ENCODE peak calls at places on chromosomes 13 and 19, in four cellular contexts. Z is ovary, H is uterus, W is gastrocnemius medialis. T is an unnamed sample.
A peak's percentile ranks its signal among the peaks of the same experiment; 100 is the strongest.

GRCh38 chr19:5057860-5058259 is 88.9 kb downstream of the KDM4B start:
- DNase-seq in Z (no peak), H (no peak), W (no peak), T (no peak)

GRCh38 chr13:29918845-29919244 is 68.4 kb upstream of the UBL3 start:
- DNase-seq in Z (no peak), H (no peak), W (no peak), T (no peak)

GRCh38 chr13:34733720-34734119 is 208.3 kb upstream of the NBEA start:
- DNase-seq in Z (no peak), H (no peak), W (no peak), T (no peak)

GRCh38 chr19:47541507-47541906 is 26.6 kb upstream of the NAPA start:
- DNase-seq in Z (no peak), H (no peak), W (no peak), T (peak; percentile 2)

GRCh38 chr13:26787961-26788360 is 27.4 kb upstream of the GPR12 start:
- DNase-seq in Z (no peak), H (no peak), W (no peak), T (no peak)

GRCh38 chr13:78239681-78240080 is 321.1 kb upstream of the EDNRB start:
- DNase-seq in Z (no peak), H (no peak), W (no peak), T (no peak)

GRCh38 chr13:112657850-112658445 is 31.9 kb upstream of the ATP11A start:
- DNase-seq in Z (no peak), H (peak; percentile 54), W (no peak), T (no peak)

GRCh38 chr19:10431254-10431942 is 11.1 kb downstream of the PDE4A start:
- DNase-seq in Z (no peak), H (no peak), W (peak; percentile 62), T (peak; percentile 75)

GRCh38 chr19:12052571-12053169 is at the start of gene ZNF878:
- DNase-seq in Z (peak; percentile 90), H (peak; percentile 88), W (peak; percentile 72), T (peak; percentile 94)

GRCh38 chr13:45678282-45678681 is 23.8 kb upstream of the CBY2 start:
- DNase-seq in Z (no peak), H (no peak), W (no peak), T (no peak)

GRCh38 chr19:23527797-23528196 is 132.5 kb upstream of the ZNF91 start:
- DNase-seq in Z (no peak), H (no peak), W (no peak), T (no peak)

GRCh38 chr13:26017196-26017921 is 34.5 kb downstream of the SHISA2 start:
- DNase-seq in Z (no peak), H (no peak), W (no peak), T (no peak)

GRCh38 chr19:4713384-4713951 is 10.2 kb downstream of the DPP9 start:
- DNase-seq in Z (no peak), H (peak; percentile 87), W (peak; percentile 99), T (peak; percentile 86)

GRCh38 chr13:76965759-76966421 is 17.6 kb downstream of the ACOD1 start:
- DNase-seq in Z (peak; percentile 82), H (peak; percentile 26), W (peak; percentile 16), T (peak; percentile 85)

GRCh38 chr19:4304509-4305252 is at the start of gene FSD1:
- DNase-seq in Z (peak; percentile 51), H (no peak), W (no peak), T (no peak)

GRCh38 chr19:22919946-22920345 is 83.0 kb downstream of the ZNF728 start:
- DNase-seq in Z (no peak), H (no peak), W (no peak), T (no peak)

GRCh38 chr13:112153364-112153763 is 86.4 kb downstream of the SOX1 start:
- DNase-seq in Z (no peak), H (no peak), W (no peak), T (peak; percentile 51)

GRCh38 chr19:45526143-45526542 is 18.9 kb downstream of the VASP start:
- DNase-seq in Z (peak; percentile 91), H (peak; percentile 65), W (peak; percentile 55), T (no peak)

GRCh38 chr19:35755550-35756371 is 1.1 kb downstream of the HSPB6 start:
- DNase-seq in Z (peak; percentile 95), H (peak; percentile 90), W (peak; percentile 91), T (peak; percentile 88)

GRCh38 chr13:114130708-114131580 is 1.5 kb downstream of the RASA3 start:
- DNase-seq in Z (no peak), H (peak; percentile 51), W (peak; percentile 72), T (peak; percentile 77)

GRCh38 chr19:18450934-18451836 is 13.3 kb upstream of the ISYNA1 start:
- DNase-seq in Z (peak; percentile 94), H (peak; percentile 89), W (peak; percentile 80), T (peak; percentile 96)

GRCh38 chr19:42177686-42178019 is 39.8 kb downstream of the DEDD2 start:
- DNase-seq in Z (no peak), H (no peak), W (no peak), T (peak; percentile 53)

GRCh38 chr19:42179501-42179817 is 38.0 kb downstream of the DEDD2 start:
- DNase-seq in Z (no peak), H (no peak), W (no peak), T (no peak)

GRCh38 chr19:42176649-42176989 is 40.9 kb downstream of the DEDD2 start:
- DNase-seq in Z (no peak), H (no peak), W (no peak), T (no peak)

GRCh38 chr19:42176990-42177685 is 40.3 kb downstream of the DEDD2 start:
- DNase-seq in Z (peak; percentile 80), H (peak; percentile 36), W (peak; percentile 13), T (peak; percentile 85)

GRCh38 chr19:42178791-42179500 is 38.5 kb downstream of the DEDD2 start:
- DNase-seq in Z (no peak), H (no peak), W (no peak), T (no peak)
- H3K4me1 ChIP-seq in Z (no peaks in the 10 kb centered on the region), H (no peaks in the 10 kb centered on the region), W (peaks cover 9% of the 10 kb centered on the region), T (no peaks in the 10 kb centered on the region)

GRCh38 chr19:16073988-16074387 is 2.3 kb upstream of the TPM4 start:
- DNase-seq in Z (no peak), H (no peak), W (no peak), T (no peak)

GRCh38 chr19:16075430-16076153 is 703 bp upstream of the TPM4 start:
- DNase-seq in Z (peak; percentile 48), H (no peak), W (no peak), T (peak; percentile 42)

GRCh38 chr19:16076154-16076957 is at the start of gene TPM4:
- DNase-seq in Z (peak; percentile 97), H (peak; percentile 97), W (peak; percentile 81), T (peak; percentile 96)

GRCh38 chr19:16073481-16073880 is 2.8 kb upstream of the TPM4 start:
- DNase-seq in Z (no peak), H (no peak), W (no peak), T (peak; percentile 76)

GRCh38 chr19:16074488-16075365 is 1.6 kb upstream of the TPM4 start:
- DNase-seq in Z (peak; percentile 35), H (no peak), W (no peak), T (peak; percentile 40)
- H3K4me3 ChIP-seq in Z (no peak overlapping the region), H (no peak overlapping the region), W (no peak overlapping the region), T (no peak overlapping the region)

DNA sequence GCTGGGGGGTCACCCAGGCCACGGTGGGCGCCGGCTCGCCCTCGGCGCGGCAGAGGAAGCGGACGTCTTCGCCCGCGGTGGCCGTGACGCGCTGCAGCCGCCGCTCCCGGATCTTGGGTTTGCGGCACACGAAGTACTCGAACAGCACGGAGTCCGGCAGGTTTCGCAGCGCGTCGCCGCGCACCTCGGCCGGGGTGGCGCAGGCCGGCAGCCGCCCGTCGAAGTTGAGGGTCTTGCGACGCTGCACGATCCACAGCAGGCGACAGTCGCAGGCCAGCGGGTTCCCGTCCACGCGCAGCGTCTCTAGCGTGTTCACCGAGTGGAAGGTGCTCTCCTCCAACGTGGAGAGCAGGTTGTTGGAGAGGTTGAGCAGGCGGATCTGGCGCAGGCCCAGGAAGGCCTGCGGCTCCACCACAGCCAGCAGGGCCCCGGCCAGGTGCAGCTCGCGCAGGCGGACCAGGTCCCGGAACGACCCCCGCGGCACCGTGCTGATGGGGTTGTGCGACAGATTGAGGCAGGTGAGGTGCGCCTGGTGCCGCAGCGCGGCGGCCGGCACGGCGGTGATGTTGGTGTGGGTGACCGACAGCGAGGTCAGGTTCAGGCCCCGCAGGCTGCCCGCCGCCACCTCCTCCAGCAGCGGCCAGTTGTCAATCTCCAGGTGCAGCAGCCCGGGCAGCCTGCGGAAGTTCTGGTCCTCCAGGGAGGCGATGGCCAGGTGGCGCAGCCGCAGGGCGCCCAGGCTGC is 8.6 kb upstream of the PEAK3 start:
- DNase-seq in Z (no peak), H (no peak), W (no peak), T (no peak)
- H3K4me1 ChIP-seq in Z (peaks cover 12% of the 10 kb centered on the region), H (no peaks in the 10 kb centered on the region), W (peaks cover 33% of the 10 kb centered on the region), T (no peaks in the 10 kb centered on the region)

DNA sequence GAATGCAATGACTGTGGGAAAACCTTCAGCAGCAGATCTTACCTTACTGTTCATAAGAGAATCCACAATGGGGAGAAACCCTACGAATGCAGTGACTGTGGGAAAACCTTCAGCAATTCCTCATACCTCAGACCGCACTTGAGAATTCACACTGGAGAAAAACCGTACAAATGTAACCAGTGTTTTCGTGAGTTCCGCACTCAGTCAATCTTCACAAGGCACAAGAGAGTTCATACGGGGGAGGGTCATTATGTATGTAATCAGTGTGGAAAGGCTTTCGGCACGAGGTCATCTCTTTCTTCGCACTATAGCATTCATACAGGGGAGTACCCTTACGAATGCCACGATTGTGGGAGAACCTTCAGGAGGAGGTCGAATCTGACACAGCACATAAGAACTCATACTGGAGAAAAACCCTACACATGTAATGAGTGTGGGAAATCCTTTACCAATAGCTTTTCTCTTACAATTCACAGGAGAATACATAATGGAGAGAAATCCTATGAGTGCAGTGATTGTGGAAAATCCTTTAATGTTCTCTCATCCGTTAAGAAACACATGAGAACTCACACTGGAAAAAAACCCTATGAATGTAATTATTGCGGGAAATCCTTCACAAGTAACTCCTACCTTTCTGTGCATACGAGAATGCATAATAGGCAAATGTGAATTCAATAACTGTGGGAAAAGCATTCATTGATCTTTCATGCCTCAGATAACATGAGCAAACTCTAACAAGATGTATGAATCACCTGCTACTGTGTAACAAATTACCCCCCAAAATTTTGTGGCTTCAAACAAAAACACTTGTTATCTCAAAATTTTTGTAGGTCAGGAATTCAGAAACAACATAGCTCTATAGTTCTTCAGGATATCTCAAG is 13.8 kb downstream of the ZNF557 start:
- DNase-seq in Z (no peak), H (no peak), W (no peak), T (no peak)
- H3K4me3 ChIP-seq in Z (no peak overlapping the region), H (no peak overlapping the region), W (no peak overlapping the region), T (peak overlapping the region; percentile 18)

GRCh38 chr13:35908221-35908620 is 223.0 kb downstream of the DCLK1 start:
- DNase-seq in Z (no peak), H (no peak), W (no peak), T (no peak)
- H3K4me1 ChIP-seq in Z (no peaks in the 10 kb centered on the region), H (no peaks in the 10 kb centered on the region), W (no peaks in the 10 kb centered on the region), T (no peaks in the 10 kb centered on the region)